ENCODE peak calls at places on chromosomes 13 and 19, in four cellular contexts. S is glutamatergic neuron, L is heart left ventricle, A is epithelial cell of esophagus. D is an unnamed sample.

GRCh38 chr13:75226755-75227435 is 255.1 kb downstream of the TBC1D4 start:
- DNase-seq in A (peak; percentile 88), S (no peak), L (no peak), D (no peak)

GRCh38 chr19:5395996-5396939 is 55.7 kb upstream of the PTPRS start:
- DNase-seq in S (peak; percentile 24), L (no peak), A (no peak), D (no peak)

GRCh38 chr19:47891923-47892666 is 6.0 kb upstream of the SULT2A1 start:
- DNase-seq in L (no peak), A (no peak), S (no peak), D (peak; percentile 65)

GRCh38 chr13:85806553-85807175 is 7.4 kb upstream of the SLITRK6 start:
- DNase-seq in L (no peak), S (no peak), A (peak; percentile 72), D (no peak)

GRCh38 chr19:1264801-1265610 is 4.1 kb upstream of the CIRBP start:
- DNase-seq in L (peak; percentile 87), S (peak; percentile 67), A (peak; percentile 88), D (peak; percentile 66)

GRCh38 chr19:13053761-13054604 is 48.7 kb downstream of the LYL1 start:
- DNase-seq in L (peak; percentile 95), A (peak; percentile 33), S (peak; percentile 44), D (peak; percentile 91)

GRCh38 chr19:7831452-7831851 is 1.4 kb downstream of the EVI5L start:
- DNase-seq in S (peak; percentile 55), A (peak; percentile 56), L (no peak), D (no peak)

GRCh38 chr13:70812481-70812880 is 704.2 kb upstream of the KLHL1 start:
- DNase-seq in S (no peak), A (peak; percentile 83), L (no peak), D (no peak)

GRCh38 chr13:109344552-109345157 is 441.7 kb downstream of the IRS2 start:
- DNase-seq in A (peak; percentile 58), L (no peak), S (no peak), D (no peak)

GRCh38 chr13:21717817-21718216 is 46.9 kb downstream of the FGF9 start:
- DNase-seq in S (no peak), L (no peak), A (peak; percentile 69), D (no peak)

GRCh38 chr19:11494634-11495285 is 10.9 kb downstream of the ZNF653 start:
- DNase-seq in A (no peak), S (no peak), L (no peak), D (no peak)

GRCh38 chr19:40420766-40421467 is 4.9 kb downstream of the SERTAD1 start:
- DNase-seq in A (peak; percentile 88), L (peak; percentile 96), S (peak; percentile 89), D (peak; percentile 97)

GRCh38 chr19:49590971-49591730 is at the start of gene PRR12:
- DNase-seq in L (peak; percentile 62), S (peak; percentile 66), A (peak; percentile 80), D (peak; percentile 70)

GRCh38 chr19:5057860-5058259 is 88.9 kb downstream of the KDM4B start:
- DNase-seq in A (peak; percentile 25), L (no peak), S (no peak), D (no peak)

GRCh38 chr13:91112878-91113277 is 234.6 kb upstream of the MIR17HG start:
- DNase-seq in S (no peak), A (no peak), L (no peak), D (no peak)

GRCh38 chr19:4320419-4320818 is 16.0 kb downstream of the FSD1 start:
- DNase-seq in A (no peak), L (no peak), S (no peak), D (no peak)

GRCh38 chr19:49119411-49120324 is at the start of gene PPFIA3:
- DNase-seq in A (peak; percentile 60), S (peak; percentile 74), L (peak; percentile 77), D (peak; percentile 91)

GRCh38 chr19:46147791-46148288 is at the start of gene IGFL2:
- DNase-seq in S (no peak), L (no peak), A (peak; percentile 85), D (no peak)

GRCh38 chr19:6412111-6412999 is 12.3 kb downstream of the KHSRP start:
- DNase-seq in A (peak; percentile 41), S (peak; percentile 34), L (no peak), D (peak; percentile 59)

GRCh38 chr13:97953376-97953970 is at the start of gene IPO5:
- DNase-seq in S (no peak), L (no peak), A (no peak), D (no peak)

GRCh38 chr19:16447015-16447384 is 24.8 kb downstream of the EPS15L1 start:
- DNase-seq in A (peak; percentile 84), S (no peak), L (peak; percentile 84), D (peak; percentile 66)

GRCh38 chr13:60260440-60260839 is 96.7 kb upstream of the DIAPH3 start:
- DNase-seq in L (no peak), S (no peak), A (no peak), D (no peak)

GRCh38 chr13:114079601-114080536 is 52.6 kb downstream of the RASA3 start:
- DNase-seq in S (no peak), L (peak; percentile 28), A (no peak), D (no peak)

GRCh38 chr13:39202746-39203145 is 164.5 kb downstream of the NHLRC3 start:
- DNase-seq in A (no peak), S (no peak), L (no peak), D (no peak)

GRCh38 chr19:31519216-31519615 is 170.0 kb upstream of the TSHZ3 start:
- DNase-seq in L (no peak), S (no peak), A (no peak), D (no peak)

GRCh38 chr19:49776371-49776764 is 9.6 kb downstream of the AP2A1 start:
- DNase-seq in A (no peak), S (no peak), L (no peak), D (no peak)

GRCh38 chr13:94708031-94708571 is 4.2 kb downstream of the SOX21 start:
- DNase-seq in A (no peak), S (peak; percentile 28), L (no peak), D (no peak)

GRCh38 chr19:7312816-7313215 is 18.6 kb upstream of the INSR start:
- DNase-seq in L (no peak), S (no peak), A (no peak), D (no peak)

GRCh38 chr19:3494559-3494958 is 5.9 kb downstream of the DOHH start:
- DNase-seq in L (no peak), A (no peak), S (no peak), D (no peak)

GRCh38 chr13:112065867-112066623 is 904 bp upstream of the SOX1 start:
- DNase-seq in L (no peak), S (peak; percentile 52), A (no peak), D (no peak)

GRCh38 chr19:55620951-55621672 is 3.3 kb downstream of the ZNF784 start:
- DNase-seq in A (no peak), L (no peak), S (no peak), D (no peak)

GRCh38 chr13:21075303-21076264 is 14.2 kb upstream of the LATS2 start:
- DNase-seq in S (peak; percentile 71), L (peak; percentile 43), A (peak; percentile 14), D (peak; percentile 14)

GRCh38 chr19:46495789-46496099 is at the start of gene PNMA8B:
- DNase-seq in A (peak; percentile 90), S (peak; percentile 97), L (peak; percentile 64), D (peak; percentile 79)

DNA sequence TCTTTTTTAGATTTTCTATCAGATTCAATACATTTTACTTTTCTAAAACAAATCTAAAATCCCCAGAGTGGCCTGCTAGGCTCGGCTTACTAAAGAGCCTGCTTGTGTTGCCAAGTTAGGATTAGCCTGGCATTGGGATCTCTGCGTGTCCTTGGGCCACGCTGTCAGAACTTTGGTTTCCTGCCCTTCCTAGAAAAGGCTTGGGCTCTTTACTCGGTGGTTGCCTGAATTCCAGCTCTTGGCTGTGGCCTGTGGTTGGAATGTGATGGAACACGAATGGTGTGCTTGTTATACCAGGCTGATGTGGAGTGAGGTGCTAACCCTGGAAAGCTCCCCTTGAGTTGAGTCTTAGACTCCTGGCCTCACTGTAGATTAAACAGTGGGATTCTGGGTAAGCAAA is 8.5 kb downstream of the SPATA13 start:
- DNase-seq in L (no peak), S (no peak), A (no peak), D (peak; percentile 82)
- TF ChIP-seq CTCF in L (no peak), S (no peak), A (no peak), D (no peak)

GRCh38 chr13:89577301-89577700 is 1770.2 kb upstream of the MIR17HG start:
- DNase-seq in S (no peak), L (no peak), A (no peak), D (no peak)
- TF ChIP-seq CTCF in S (peak; percentile 56), L (no peak), A (no peak), D (no peak)

DNA sequence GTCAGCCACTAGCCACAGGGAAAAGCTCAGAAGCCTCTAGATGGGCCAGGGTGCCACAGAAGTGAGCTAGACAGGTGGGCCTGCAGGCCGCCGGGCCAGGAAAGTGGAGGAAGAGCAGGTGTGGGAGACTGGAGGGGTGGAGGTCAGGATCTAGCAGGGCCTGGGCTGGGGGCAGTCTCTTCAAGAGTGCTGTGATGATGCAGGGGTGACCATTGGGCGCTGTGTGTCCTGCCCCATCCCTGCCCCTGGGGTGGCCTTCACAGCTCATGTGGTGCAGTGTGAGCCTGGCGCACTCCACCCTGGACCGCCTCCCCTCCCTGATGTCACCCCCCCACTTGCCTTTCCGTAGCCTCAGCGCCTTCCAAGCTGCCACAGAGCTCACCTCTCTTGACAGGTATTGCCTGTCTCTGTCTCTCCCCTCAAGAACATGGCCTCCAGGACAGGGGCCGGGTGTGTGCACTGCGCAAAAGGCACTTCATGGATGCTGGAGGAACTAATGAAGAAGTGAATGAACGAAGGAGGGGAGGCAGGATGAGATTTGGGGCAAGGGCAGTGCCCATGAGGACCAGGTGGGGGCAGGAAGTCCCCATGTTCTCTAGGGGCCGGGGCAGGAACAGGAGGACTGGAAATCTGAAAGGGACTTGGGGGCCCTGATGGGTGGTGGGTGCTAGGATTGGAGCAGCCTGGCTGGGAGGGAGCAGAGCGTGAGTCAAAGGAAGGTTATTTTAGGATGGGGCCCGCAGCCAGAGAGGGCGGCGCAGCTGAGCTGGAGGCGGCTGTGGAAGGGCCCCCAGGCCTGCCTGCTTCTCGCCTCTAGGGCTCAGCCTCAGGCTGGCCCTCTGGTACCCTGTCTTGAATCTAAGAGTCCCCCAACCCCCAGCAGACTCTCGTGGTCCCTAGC is 6.6 kb downstream of the SSBP4 start:
- DNase-seq in A (no peak), S (no peak), L (peak; percentile 79), D (no peak)
- TF ChIP-seq CTCF in A (no peak), S (no peak), L (peak; percentile 29), D (no peak)

DNA sequence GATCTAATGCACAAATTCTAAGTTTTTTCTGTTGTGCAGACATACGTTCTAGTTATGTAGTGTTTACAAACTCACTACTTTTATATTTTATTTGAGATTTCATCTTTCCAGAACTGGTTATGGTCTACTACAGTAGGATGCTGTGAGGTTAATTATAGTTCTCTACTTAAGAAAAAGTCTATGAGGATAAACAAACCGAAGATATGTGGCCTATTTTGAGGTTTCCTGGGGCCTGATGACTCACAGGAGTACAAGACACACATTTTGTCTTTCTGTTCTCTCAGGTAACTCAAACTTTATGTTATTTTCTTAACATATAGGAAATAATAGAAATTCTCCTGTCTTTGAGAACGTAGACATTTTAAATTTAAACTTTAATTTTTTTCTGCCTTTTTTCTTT is 45.1 kb downstream of the PCDH20 start:
- DNase-seq in L (no peak), S (no peak), A (no peak), D (no peak)
- TF ChIP-seq CTCF in L (no peak), S (no peak), A (no peak), D (no peak)

D was measured in body of pancreas.